ENCODE peak calls at places on chromosomes 11 and 22, in ten cellular contexts. Y is iris pigment epithelial cell, T is fibroblast of mammary gland, B is nucleus accumbens, P is nephron progenitor cell, R is mesendoderm, I is fibroblast of gingiva, M is GM04503, A is SK-MEL-5, N is H9. Q is an unnamed sample.

GRCh38 chr11:128610765-128611617 is 23.6 kb upstream of the ETS1 start:
- DNase-seq in Y (no peak), T (no peak), B (no peak), P (no peak), R (no peak), I (no peak), M (no peak), A (no peak), N (no peak), Q (no peak)

GRCh38 chr11:75338516-75339218 is 12.8 kb downstream of the ARRB1 start:
- DNase-seq in Y (peak), T (peak), B (no peak), P (no peak), R (no peak), I (no peak), M (no peak), A (no peak), N (no peak), Q (no peak)

GRCh38 chr22:41845380-41846267 is 12.7 kb downstream of the SREBF2 start:
- DNase-seq in Y (no peak), T (no peak), B (no peak), P (no peak), R (peak), I (no peak), M (no peak), A (no peak), N (no peak), Q (no peak)

GRCh38 chr22:45188779-45189178 is 25.1 kb downstream of the NUP50 start:
- DNase-seq in Y (no peak), T (no peak), B (no peak), P (no peak), R (no peak), I (no peak), M (no peak), A (no peak), N (no peak), Q (no peak)

GRCh38 chr11:132674161-132674560 is 858.1 kb downstream of the OPCML start:
- DNase-seq in Y (no peak), T (no peak), B (no peak), P (no peak), R (no peak), I (no peak), M (no peak), A (no peak), N (no peak), Q (no peak)

GRCh38 chr11:69440876-69441275 is 40.6 kb upstream of the LINC01488 start:
- DNase-seq in Y (no peak), T (no peak), B (no peak), P (no peak), R (no peak), I (no peak), M (no peak), A (no peak), N (no peak), Q (peak)

GRCh38 chr22:41308544-41308947 is 7.2 kb downstream of the ZC3H7B start:
- DNase-seq in Y (peak), T (peak), B (no peak), P (no peak), R (no peak), I (peak), M (no peak), A (no peak), N (no peak), Q (no peak)

GRCh38 chr11:108432783-108433182 is 34.5 kb downstream of the C11orf65 start:
- DNase-seq in Y (peak), T (peak), B (no peak), P (no peak), R (peak), I (no peak), M (peak), A (no peak), N (no peak), Q (no peak)

GRCh38 chr22:35380537-35381423 is at the start of gene HMOX1:
- DNase-seq in Y (peak), T (peak), B (peak), P (peak), R (peak), I (peak), M (peak), A (peak), N (peak), Q (peak)

GRCh38 chr22:44691796-44692661 is 10.0 kb upstream of the PRR5 start:
- DNase-seq in Y (no peak), T (no peak), B (no peak), P (no peak), R (peak), I (no peak), M (no peak), A (no peak), N (no peak), Q (no peak)

GRCh38 chr11:12263141-12263693 is 114.2 kb upstream of the PARVA start:
- DNase-seq in Y (no peak), T (no peak), B (no peak), P (no peak), R (no peak), I (no peak), M (no peak), A (no peak), N (no peak), Q (peak)

GRCh38 chr11:86524603-86525352 is 147.6 kb downstream of the ME3 start:
- DNase-seq in Y (peak), T (peak), B (no peak), P (no peak), R (peak), I (peak), M (peak), A (no peak), N (no peak), Q (no peak)

GRCh38 chr11:126824035-126824607 is 176.4 kb downstream of the KIRREL3 start:
- DNase-seq in Y (no peak), T (no peak), B (no peak), P (no peak), R (peak), I (no peak), M (no peak), A (no peak), N (peak), Q (no peak)

GRCh38 chr11:74320538-74320937 is 9.1 kb upstream of the P4HA3 start:
- DNase-seq in Y (peak), T (peak), B (no peak), P (no peak), R (no peak), I (no peak), M (no peak), A (no peak), N (no peak), Q (no peak)

GRCh38 chr11:107078375-107078774 is 60.1 kb upstream of the GUCY1A2 start:
- DNase-seq in Y (no peak), T (no peak), B (no peak), P (no peak), R (no peak), I (no peak), M (peak), A (no peak), N (no peak), Q (no peak)

GRCh38 chr11:115699733-115700132 is 195.5 kb upstream of the CADM1 start:
- DNase-seq in Y (no peak), T (no peak), B (no peak), P (no peak), R (no peak), I (no peak), M (peak), A (no peak), N (no peak), Q (peak)

GRCh38 chr11:64284962-64285884 is at the start of gene GPR137:
- DNase-seq in Y (peak), T (peak), B (peak), P (peak), R (peak), I (peak), M (no peak), A (peak), N (peak), Q (peak)

GRCh38 chr11:46278387-46279173 is 1.1 kb downstream of the CREB3L1 start:
- DNase-seq in Y (peak), T (peak), B (no peak), P (peak), R (peak), I (peak), M (no peak), A (no peak), N (peak), Q (peak)

GRCh38 chr11:46666516-46666915 is 33.9 kb downstream of the ARHGAP1 start:
- DNase-seq in Y (no peak), T (peak), B (no peak), P (no peak), R (no peak), I (no peak), M (no peak), A (no peak), N (no peak), Q (no peak)

GRCh38 chr22:45235851-45236342 is 4.8 kb downstream of the KIAA0930 start:
- DNase-seq in Y (no peak), T (no peak), B (no peak), P (no peak), R (no peak), I (no peak), M (no peak), A (no peak), N (no peak), Q (peak)

GRCh38 chr22:43230571-43230970 is 43.6 kb upstream of the TTLL12 start:
- DNase-seq in Y (no peak), T (no peak), B (no peak), P (no peak), R (no peak), I (no peak), M (no peak), A (no peak), N (no peak), Q (no peak)

GRCh38 chr22:43293661-43294392 is 49.3 kb downstream of the SCUBE1 start:
- DNase-seq in Y (peak), T (peak), B (no peak), P (peak), R (peak), I (peak), M (no peak), A (no peak), N (no peak), Q (peak)

GRCh38 chr22:43478621-43479285 is 66.9 kb downstream of the MPPED1 start:
- DNase-seq in Y (no peak), T (no peak), B (no peak), P (no peak), R (no peak), I (no peak), M (no peak), A (no peak), N (no peak), Q (no peak)

GRCh38 chr11:110422306-110422924 is 7.3 kb upstream of the FDX1 start:
- DNase-seq in Y (no peak), T (no peak), B (no peak), P (no peak), R (no peak), I (no peak), M (no peak), A (no peak), N (no peak), Q (no peak)

GRCh38 chr11:3840870-3841425 is at the start of gene RHOG:
- DNase-seq in Y (peak), T (peak), B (peak), P (peak), R (peak), I (peak), M (peak), A (peak), N (peak), Q (peak)

GRCh38 chr11:100867601-100868000 is 180.5 kb downstream of the ARHGAP42 start:
- DNase-seq in Y (no peak), T (no peak), B (no peak), P (no peak), R (no peak), I (no peak), M (no peak), A (no peak), N (no peak), Q (no peak)

GRCh38 chr11:9231848-9232177 is 33.3 kb downstream of the DENND5A start:
- DNase-seq in Y (peak), T (peak), B (no peak), P (no peak), R (no peak), I (peak), M (no peak), A (peak), N (no peak), Q (no peak)

GRCh38 chr11:1908579-1908978 is 10.9 kb upstream of the TNNT3 start:
- DNase-seq in Y (peak), T (no peak), B (no peak), P (no peak), R (no peak), I (no peak), M (no peak), A (no peak), N (no peak), Q (peak)

GRCh38 chr11:109378049-109378448 is 43.9 kb upstream of the C11orf87 start:
- DNase-seq in Y (no peak), T (no peak), B (no peak), P (no peak), R (no peak), I (no peak), M (no peak), A (no peak), N (no peak), Q (no peak)

GRCh38 chr22:42333544-42333943 is 63.1 kb upstream of the TCF20 start:
- DNase-seq in Y (no peak), T (no peak), B (no peak), P (no peak), R (no peak), I (no peak), M (no peak), A (no peak), N (no peak), Q (no peak)

GRCh38 chr11:61543606-61544306 is 35.2 kb downstream of the LRRC10B start:
- DNase-seq in Y (peak), T (peak), B (no peak), P (no peak), R (no peak), I (peak), M (peak), A (no peak), N (no peak), Q (no peak)

GRCh38 chr22:18056802-18057474 is 20.9 kb upstream of the PEX26 start:
- DNase-seq in Y (no peak), T (no peak), B (no peak), P (no peak), R (no peak), I (no peak), M (no peak), A (peak), N (no peak), Q (no peak)

GRCh38 chr22:44057411-44057987 is 33.4 kb downstream of the PARVB start:
- DNase-seq in Y (no peak), T (peak), B (no peak), P (no peak), R (no peak), I (no peak), M (no peak), A (no peak), N (no peak), Q (peak)

GRCh38 chr11:27201454-27202302 is 161.1 kb downstream of the BBOX1 start:
- DNase-seq in Y (peak), T (peak), B (no peak), P (peak), R (no peak), I (peak), M (peak), A (peak), N (no peak), Q (peak)

GRCh38 chr11:8221025-8221723 is 42.5 kb downstream of the LMO1 start:
- DNase-seq in Y (no peak), T (peak), B (no peak), P (no peak), R (peak), I (no peak), M (no peak), A (no peak), N (no peak), Q (no peak)

GRCh38 chr22:46287873-46288751 is 8.6 kb upstream of the GTSE1 start:
- DNase-seq in Y (no peak), T (no peak), B (no peak), P (no peak), R (no peak), I (no peak), M (no peak), A (no peak), N (no peak), Q (peak)